ENCODE peak calls at places on chromosomes 2 and 18, in eight cellular contexts. One of them, this sample, is unnamed.

GRCh38 chr2:149860276-149860921 is 272.8 kb upstream of the MMADHC start:
- DNase-seq in Calu3: no peak
- DNase-seq in WTC11: no peak
- DNase-seq in AG04450: peak
- DNase-seq in CD8-positive, alpha-beta T cell: no peak
- DNase-seq in endothelial cell: no peak
- DNase-seq in cardiac fibroblast: peak
- DNase-seq in astrocyte of the cerebellum: peak
- DNase-seq in this sample: peak

GRCh38 chr2:240595381-240596079 is 9.0 kb downstream of the CAPN10 start:
- DNase-seq in cardiac fibroblast: no peak
- DNase-seq in AG04450: no peak
- DNase-seq in CD8-positive, alpha-beta T cell: no peak
- DNase-seq in astrocyte of the cerebellum: no peak
- DNase-seq in endothelial cell: peak
- DNase-seq in Calu3: no peak
- DNase-seq in WTC11: peak
- DNase-seq in this sample: no peak

GRCh38 chr2:232761301-232761907 is 15.0 kb downstream of the KCNJ13 start:
- DNase-seq in Calu3: peak
- DNase-seq in endothelial cell: peak
- DNase-seq in WTC11: no peak
- DNase-seq in astrocyte of the cerebellum: peak
- DNase-seq in AG04450: no peak
- DNase-seq in CD8-positive, alpha-beta T cell: no peak
- DNase-seq in cardiac fibroblast: peak
- DNase-seq in this sample: peak

GRCh38 chr2:199336546-199336945 is 121.2 kb downstream of the SATB2 start:
- DNase-seq in astrocyte of the cerebellum: no peak
- DNase-seq in AG04450: no peak
- DNase-seq in WTC11: no peak
- DNase-seq in Calu3: no peak
- DNase-seq in endothelial cell: no peak
- DNase-seq in CD8-positive, alpha-beta T cell: no peak
- DNase-seq in cardiac fibroblast: no peak
- DNase-seq in this sample: no peak

GRCh38 chr2:39313575-39313974 is 69.8 kb upstream of the CDKL4 start:
- DNase-seq in Calu3: no peak
- DNase-seq in AG04450: peak
- DNase-seq in WTC11: no peak
- DNase-seq in cardiac fibroblast: peak
- DNase-seq in astrocyte of the cerebellum: no peak
- DNase-seq in CD8-positive, alpha-beta T cell: no peak
- DNase-seq in endothelial cell: no peak
- DNase-seq in this sample: no peak

GRCh38 chr2:182360012-182360662 is 66.7 kb downstream of the PDE1A start:
- DNase-seq in WTC11: no peak
- DNase-seq in CD8-positive, alpha-beta T cell: no peak
- DNase-seq in AG04450: peak
- DNase-seq in endothelial cell: no peak
- DNase-seq in cardiac fibroblast: peak
- DNase-seq in Calu3: peak
- DNase-seq in astrocyte of the cerebellum: no peak
- DNase-seq in this sample: no peak

GRCh38 chr2:175001546-175001945 is 3.6 kb downstream of the CHN1 start:
- DNase-seq in CD8-positive, alpha-beta T cell: no peak
- DNase-seq in endothelial cell: no peak
- DNase-seq in astrocyte of the cerebellum: no peak
- DNase-seq in WTC11: no peak
- DNase-seq in Calu3: no peak
- DNase-seq in cardiac fibroblast: no peak
- DNase-seq in AG04450: no peak
- DNase-seq in this sample: no peak

GRCh38 chr2:11482473-11483031 is 16.6 kb upstream of the E2F6 start:
- DNase-seq in cardiac fibroblast: no peak
- DNase-seq in Calu3: no peak
- DNase-seq in astrocyte of the cerebellum: no peak
- DNase-seq in endothelial cell: peak
- DNase-seq in AG04450: no peak
- DNase-seq in CD8-positive, alpha-beta T cell: no peak
- DNase-seq in WTC11: peak
- DNase-seq in this sample: no peak

GRCh38 chr2:165745916-165746315 is 48.1 kb downstream of the GALNT3 start:
- DNase-seq in CD8-positive, alpha-beta T cell: no peak
- DNase-seq in WTC11: no peak
- DNase-seq in cardiac fibroblast: peak
- DNase-seq in Calu3: no peak
- DNase-seq in AG04450: no peak
- DNase-seq in endothelial cell: no peak
- DNase-seq in astrocyte of the cerebellum: peak
- DNase-seq in this sample: peak

GRCh38 chr2:24076849-24077534 is 866 bp upstream of the SF3B6 start:
- DNase-seq in astrocyte of the cerebellum: no peak
- DNase-seq in endothelial cell: peak
- DNase-seq in AG04450: no peak
- DNase-seq in WTC11: no peak
- DNase-seq in CD8-positive, alpha-beta T cell: peak
- DNase-seq in cardiac fibroblast: peak
- DNase-seq in Calu3: no peak
- DNase-seq in this sample: no peak

GRCh38 chr2:80393996-80394395 is 89.4 kb upstream of the LRRTM1 start:
- DNase-seq in astrocyte of the cerebellum: no peak
- DNase-seq in Calu3: no peak
- DNase-seq in cardiac fibroblast: no peak
- DNase-seq in WTC11: no peak
- DNase-seq in CD8-positive, alpha-beta T cell: no peak
- DNase-seq in endothelial cell: no peak
- DNase-seq in AG04450: no peak
- DNase-seq in this sample: no peak

GRCh38 chr18:79353238-79353637 is 42.5 kb upstream of the NFATC1 start:
- DNase-seq in WTC11: peak
- DNase-seq in cardiac fibroblast: no peak
- DNase-seq in endothelial cell: peak
- DNase-seq in Calu3: no peak
- DNase-seq in AG04450: no peak
- DNase-seq in astrocyte of the cerebellum: no peak
- DNase-seq in CD8-positive, alpha-beta T cell: no peak
- DNase-seq in this sample: no peak

GRCh38 chr2:73985318-73986084 is 791 bp downstream of the TET3 start:
- DNase-seq in Calu3: peak
- DNase-seq in WTC11: no peak
- DNase-seq in astrocyte of the cerebellum: no peak
- DNase-seq in endothelial cell: peak
- DNase-seq in CD8-positive, alpha-beta T cell: no peak
- DNase-seq in AG04450: no peak
- DNase-seq in cardiac fibroblast: peak
- DNase-seq in this sample: no peak

GRCh38 chr18:42174909-42175308 is 219.9 kb downstream of the PIK3C3 start:
- DNase-seq in endothelial cell: no peak
- DNase-seq in Calu3: no peak
- DNase-seq in cardiac fibroblast: no peak
- DNase-seq in astrocyte of the cerebellum: no peak
- DNase-seq in WTC11: peak
- DNase-seq in AG04450: no peak
- DNase-seq in CD8-positive, alpha-beta T cell: no peak
- DNase-seq in this sample: no peak

GRCh38 chr2:190534310-190535118 is at the start of gene NEMP2:
- DNase-seq in AG04450: no peak
- DNase-seq in WTC11: peak
- DNase-seq in endothelial cell: peak
- DNase-seq in astrocyte of the cerebellum: no peak
- DNase-seq in Calu3: peak
- DNase-seq in CD8-positive, alpha-beta T cell: peak
- DNase-seq in cardiac fibroblast: peak
- DNase-seq in this sample: no peak

GRCh38 chr18:47911877-47912276 is 18.6 kb downstream of the SMAD2 start:
- DNase-seq in AG04450: no peak
- DNase-seq in CD8-positive, alpha-beta T cell: no peak
- DNase-seq in Calu3: no peak
- DNase-seq in WTC11: no peak
- DNase-seq in astrocyte of the cerebellum: no peak
- DNase-seq in endothelial cell: no peak
- DNase-seq in cardiac fibroblast: no peak
- DNase-seq in this sample: no peak

GRCh38 chr2:127535422-127535901 is at the start of gene MYO7B:
- DNase-seq in Calu3: no peak
- DNase-seq in WTC11: no peak
- DNase-seq in cardiac fibroblast: no peak
- DNase-seq in AG04450: no peak
- DNase-seq in CD8-positive, alpha-beta T cell: no peak
- DNase-seq in astrocyte of the cerebellum: no peak
- DNase-seq in endothelial cell: no peak
- DNase-seq in this sample: no peak

GRCh38 chr18:79856119-79857080 is 58.7 kb downstream of the KCNG2 start:
- DNase-seq in astrocyte of the cerebellum: no peak
- DNase-seq in CD8-positive, alpha-beta T cell: no peak
- DNase-seq in Calu3: no peak
- DNase-seq in endothelial cell: peak
- DNase-seq in AG04450: no peak
- DNase-seq in WTC11: peak
- DNase-seq in cardiac fibroblast: peak
- DNase-seq in this sample: no peak

DNA sequence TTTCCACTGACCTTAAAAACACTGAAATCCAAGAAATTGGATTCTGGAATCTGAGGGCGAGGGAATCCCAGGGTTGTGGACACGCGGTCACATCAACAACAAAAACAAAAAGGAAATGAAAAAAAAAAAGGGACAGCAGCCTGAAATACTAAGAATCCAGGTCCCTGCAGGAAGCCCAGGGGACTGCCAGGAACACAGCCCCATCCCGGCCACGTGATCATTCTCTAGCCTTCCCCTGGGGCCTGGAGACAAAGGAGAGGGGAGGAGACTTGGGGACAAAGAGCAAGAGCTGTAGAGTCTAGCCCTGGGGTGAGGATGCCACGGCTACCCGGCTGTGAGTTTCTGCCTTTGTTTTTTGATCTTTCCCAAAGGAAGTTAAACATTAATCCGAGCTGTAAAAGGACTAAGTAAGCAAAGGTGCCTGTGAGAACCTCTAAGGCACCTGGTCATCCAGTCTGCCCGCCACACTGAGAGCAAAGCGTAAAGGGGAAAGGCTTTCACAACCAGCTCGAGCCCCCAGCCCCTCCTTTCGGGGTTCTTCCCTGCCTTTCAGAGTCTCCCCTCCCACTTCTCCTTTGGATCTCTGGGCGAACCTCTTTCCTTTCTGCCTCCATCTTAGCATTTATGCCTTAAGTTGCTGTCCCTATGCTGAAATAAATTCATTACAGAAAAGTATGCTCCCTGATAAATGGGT is 57.9 kb upstream of the MSH2 start:
- DNase-seq in cardiac fibroblast: peak
- DNase-seq in AG04450: no peak
- DNase-seq in endothelial cell: peak
- DNase-seq in astrocyte of the cerebellum: peak
- DNase-seq in Calu3: peak
- DNase-seq in CD8-positive, alpha-beta T cell: no peak
- DNase-seq in WTC11: peak
- DNase-seq in this sample: no peak
- TF ChIP-seq CTCF in cardiac fibroblast: peak
- TF ChIP-seq CTCF in AG04450: peak
- TF ChIP-seq CTCF in endothelial cell: no peak
- TF ChIP-seq CTCF in astrocyte of the cerebellum: peak
- TF ChIP-seq CTCF in Calu3: peak
- TF ChIP-seq CTCF in CD8-positive, alpha-beta T cell: no peak
- TF ChIP-seq CTCF in WTC11: no peak
- TF ChIP-seq CTCF in this sample: no peak

DNA sequence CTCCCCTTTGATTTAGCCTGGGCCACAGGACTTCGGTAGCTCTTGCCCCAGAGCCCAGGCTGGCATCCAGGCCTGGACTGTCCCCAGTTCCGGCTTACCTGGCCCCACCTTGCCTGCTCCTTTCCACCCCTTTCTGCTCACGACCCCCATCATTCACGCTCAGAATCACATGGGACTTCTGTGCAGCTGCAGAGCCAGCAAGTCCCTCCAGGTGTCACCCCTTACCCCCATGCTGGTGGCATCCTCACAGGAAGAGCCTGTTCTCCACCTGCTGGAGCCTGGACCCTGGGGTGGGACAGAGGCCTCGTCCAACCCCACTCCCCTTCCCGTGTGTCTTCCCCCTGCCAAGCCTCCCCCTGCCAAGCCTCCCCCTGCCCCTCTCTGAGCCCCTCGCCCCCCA is 7.9 kb upstream of the KCNIP3 start:
- DNase-seq in cardiac fibroblast: no peak
- DNase-seq in CD8-positive, alpha-beta T cell: no peak
- DNase-seq in AG04450: no peak
- DNase-seq in WTC11: peak
- DNase-seq in endothelial cell: no peak
- DNase-seq in Calu3: no peak
- DNase-seq in astrocyte of the cerebellum: no peak
- DNase-seq in this sample: no peak
- TF ChIP-seq CTCF in cardiac fibroblast: no peak
- TF ChIP-seq CTCF in CD8-positive, alpha-beta T cell: no peak
- TF ChIP-seq CTCF in AG04450: no peak
- TF ChIP-seq CTCF in WTC11: no peak
- TF ChIP-seq CTCF in endothelial cell: no peak
- TF ChIP-seq CTCF in Calu3: no peak
- TF ChIP-seq CTCF in astrocyte of the cerebellum: no peak
- TF ChIP-seq CTCF in this sample: no peak

GRCh38 chr2:226247289-226248275 is 552.0 kb downstream of the IRS1 start:
- DNase-seq in astrocyte of the cerebellum: no peak
- DNase-seq in Calu3: no peak
- DNase-seq in AG04450: no peak
- DNase-seq in CD8-positive, alpha-beta T cell: no peak
- DNase-seq in WTC11: no peak
- DNase-seq in cardiac fibroblast: peak
- DNase-seq in endothelial cell: no peak
- DNase-seq in this sample: no peak
- TF ChIP-seq CTCF in astrocyte of the cerebellum: no peak
- TF ChIP-seq CTCF in Calu3: no peak
- TF ChIP-seq CTCF in AG04450: no peak
- TF ChIP-seq CTCF in CD8-positive, alpha-beta T cell: no peak
- TF ChIP-seq CTCF in WTC11: no peak
- TF ChIP-seq CTCF in cardiac fibroblast: peak
- TF ChIP-seq CTCF in endothelial cell: no peak
- TF ChIP-seq CTCF in this sample: no peak

GRCh38 chr2:121130301-121130850 is 154.6 kb downstream of the TFCP2L1 start:
- DNase-seq in endothelial cell: no peak
- DNase-seq in CD8-positive, alpha-beta T cell: no peak
- DNase-seq in Calu3: no peak
- DNase-seq in WTC11: no peak
- DNase-seq in AG04450: no peak
- DNase-seq in cardiac fibroblast: no peak
- DNase-seq in astrocyte of the cerebellum: no peak
- DNase-seq in this sample: no peak

GRCh38 chr2:121132054-121132453 is 152.9 kb downstream of the TFCP2L1 start:
- DNase-seq in astrocyte of the cerebellum: no peak
- DNase-seq in Calu3: no peak
- DNase-seq in endothelial cell: no peak
- DNase-seq in CD8-positive, alpha-beta T cell: no peak
- DNase-seq in cardiac fibroblast: no peak
- DNase-seq in AG04450: no peak
- DNase-seq in WTC11: no peak
- DNase-seq in this sample: no peak

GRCh38 chr2:121131375-121131774 is 153.6 kb downstream of the TFCP2L1 start:
- DNase-seq in AG04450: no peak
- DNase-seq in CD8-positive, alpha-beta T cell: no peak
- DNase-seq in astrocyte of the cerebellum: no peak
- DNase-seq in Calu3: no peak
- DNase-seq in cardiac fibroblast: no peak
- DNase-seq in WTC11: no peak
- DNase-seq in endothelial cell: no peak
- DNase-seq in this sample: no peak

GRCh38 chr2:121129692-121130091 is 155.3 kb downstream of the TFCP2L1 start:
- DNase-seq in cardiac fibroblast: no peak
- DNase-seq in AG04450: no peak
- DNase-seq in astrocyte of the cerebellum: no peak
- DNase-seq in Calu3: no peak
- DNase-seq in WTC11: no peak
- DNase-seq in CD8-positive, alpha-beta T cell: no peak
- DNase-seq in endothelial cell: no peak
- DNase-seq in this sample: no peak

GRCh38 chr2:121128741-121129659 is 156.0 kb downstream of the TFCP2L1 start:
- DNase-seq in Calu3: peak
- DNase-seq in cardiac fibroblast: peak
- DNase-seq in endothelial cell: peak
- DNase-seq in AG04450: no peak
- DNase-seq in CD8-positive, alpha-beta T cell: no peak
- DNase-seq in WTC11: peak
- DNase-seq in astrocyte of the cerebellum: no peak
- DNase-seq in this sample: no peak
- TF ChIP-seq CTCF in Calu3: peak
- TF ChIP-seq CTCF in cardiac fibroblast: peak
- TF ChIP-seq CTCF in endothelial cell: peak
- TF ChIP-seq CTCF in AG04450: peak
- TF ChIP-seq CTCF in CD8-positive, alpha-beta T cell: no peak
- TF ChIP-seq CTCF in WTC11: peak
- TF ChIP-seq CTCF in astrocyte of the cerebellum: peak
- TF ChIP-seq CTCF in this sample: peak